ENCODE peak calls at places on chromosome 17, in four cellular contexts. One of them, this sample, is unnamed.

GRCh38 chr17:44220211-44221071 is 966 bp upstream of the UBTF start:
- DNase-seq in activated CD8-positive, alpha-beta memory T cell treated with anti-CD3 and anti-CD28 coated beads for 48 hours: no peak
- DNase-seq in bronchial epithelial cell: no peak
- DNase-seq in H7: peak; percentile 85
- DNase-seq in this sample: peak; percentile 71

GRCh38 chr17:48728232-48729231 is at the start of gene HOXB13:
- DNase-seq in activated CD8-positive, alpha-beta memory T cell treated with anti-CD3 and anti-CD28 coated beads for 48 hours: no peak
- DNase-seq in bronchial epithelial cell: no peak
- DNase-seq in H7: peak; percentile 83
- DNase-seq in this sample: peak; percentile 54

GRCh38 chr17:50498021-50498874 is 10.0 kb upstream of the MYCBPAP start:
- DNase-seq in bronchial epithelial cell: peak; percentile 76
- DNase-seq in H7: no peak
- DNase-seq in activated CD8-positive, alpha-beta memory T cell treated with anti-CD3 and anti-CD28 coated beads for 48 hours: no peak
- DNase-seq in this sample: no peak

GRCh38 chr17:57274162-57274561 is 17.8 kb downstream of the MSI2 start:
- DNase-seq in H7: no peak
- DNase-seq in activated CD8-positive, alpha-beta memory T cell treated with anti-CD3 and anti-CD28 coated beads for 48 hours: no peak
- DNase-seq in bronchial epithelial cell: no peak
- DNase-seq in this sample: no peak

GRCh38 chr17:3796110-3796821 is 4.7 kb downstream of the ITGAE start:
- DNase-seq in bronchial epithelial cell: no peak
- DNase-seq in activated CD8-positive, alpha-beta memory T cell treated with anti-CD3 and anti-CD28 coated beads for 48 hours: peak; percentile 87
- DNase-seq in H7: peak; percentile 44
- DNase-seq in this sample: no peak

GRCh38 chr17:38958326-38958725 is 8.9 kb downstream of the FBXO47 start:
- DNase-seq in H7: no peak
- DNase-seq in activated CD8-positive, alpha-beta memory T cell treated with anti-CD3 and anti-CD28 coated beads for 48 hours: no peak
- DNase-seq in bronchial epithelial cell: no peak
- DNase-seq in this sample: no peak

GRCh38 chr17:18184143-18185007 is 747 bp downstream of the ALKBH5 start:
- DNase-seq in H7: peak; percentile 76
- DNase-seq in activated CD8-positive, alpha-beta memory T cell treated with anti-CD3 and anti-CD28 coated beads for 48 hours: peak; percentile 30
- DNase-seq in bronchial epithelial cell: no peak
- DNase-seq in this sample: no peak

GRCh38 chr17:44627513-44627912 is 28.8 kb upstream of the MEIOC start:
- DNase-seq in bronchial epithelial cell: no peak
- DNase-seq in H7: peak; percentile 50
- DNase-seq in activated CD8-positive, alpha-beta memory T cell treated with anti-CD3 and anti-CD28 coated beads for 48 hours: no peak
- DNase-seq in this sample: peak; percentile 46

GRCh38 chr17:44565866-44566443 is 8.7 kb downstream of the FZD2 start:
- DNase-seq in activated CD8-positive, alpha-beta memory T cell treated with anti-CD3 and anti-CD28 coated beads for 48 hours: no peak
- DNase-seq in H7: no peak
- DNase-seq in bronchial epithelial cell: no peak
- DNase-seq in this sample: no peak

GRCh38 chr17:48048321-48049140 is at the start of gene NFE2L1:
- DNase-seq in activated CD8-positive, alpha-beta memory T cell treated with anti-CD3 and anti-CD28 coated beads for 48 hours: no peak
- DNase-seq in bronchial epithelial cell: peak; percentile 70
- DNase-seq in H7: peak; percentile 91
- DNase-seq in this sample: peak; percentile 94

GRCh38 chr17:73900516-73900915 is 256.3 kb upstream of the SDK2 start:
- DNase-seq in H7: peak; percentile 11
- DNase-seq in activated CD8-positive, alpha-beta memory T cell treated with anti-CD3 and anti-CD28 coated beads for 48 hours: no peak
- DNase-seq in bronchial epithelial cell: no peak
- DNase-seq in this sample: no peak

GRCh38 chr17:45902892-45903346 is 8.6 kb downstream of the MAPT start:
- DNase-seq in bronchial epithelial cell: no peak
- DNase-seq in H7: no peak
- DNase-seq in activated CD8-positive, alpha-beta memory T cell treated with anti-CD3 and anti-CD28 coated beads for 48 hours: no peak
- DNase-seq in this sample: peak; percentile 65

GRCh38 chr17:5707482-5707881 is 123.2 kb upstream of the NLRP1 start:
- DNase-seq in bronchial epithelial cell: no peak
- DNase-seq in H7: no peak
- DNase-seq in activated CD8-positive, alpha-beta memory T cell treated with anti-CD3 and anti-CD28 coated beads for 48 hours: no peak
- DNase-seq in this sample: no peak

GRCh38 chr17:52041123-52041617 is 117.3 kb downstream of the CA10 start:
- DNase-seq in bronchial epithelial cell: no peak
- DNase-seq in H7: no peak
- DNase-seq in activated CD8-positive, alpha-beta memory T cell treated with anti-CD3 and anti-CD28 coated beads for 48 hours: no peak
- DNase-seq in this sample: no peak

GRCh38 chr17:50904522-50905459 is 38.6 kb upstream of the TOB1 start:
- DNase-seq in bronchial epithelial cell: no peak
- DNase-seq in H7: peak; percentile 57
- DNase-seq in activated CD8-positive, alpha-beta memory T cell treated with anti-CD3 and anti-CD28 coated beads for 48 hours: no peak
- DNase-seq in this sample: peak; percentile 90

GRCh38 chr17:39769974-39770587 is 32.3 kb downstream of the GRB7 start:
- DNase-seq in bronchial epithelial cell: peak; percentile 99
- DNase-seq in H7: no peak
- DNase-seq in activated CD8-positive, alpha-beta memory T cell treated with anti-CD3 and anti-CD28 coated beads for 48 hours: peak; percentile 41
- DNase-seq in this sample: no peak

GRCh38 chr17:4003501-4004421 is 39.5 kb upstream of the ATP2A3 start:
- DNase-seq in activated CD8-positive, alpha-beta memory T cell treated with anti-CD3 and anti-CD28 coated beads for 48 hours: no peak
- DNase-seq in H7: peak; percentile 87
- DNase-seq in bronchial epithelial cell: no peak
- DNase-seq in this sample: peak; percentile 49

GRCh38 chr17:1870592-1870991 is 40.8 kb downstream of the RPA1 start:
- DNase-seq in activated CD8-positive, alpha-beta memory T cell treated with anti-CD3 and anti-CD28 coated beads for 48 hours: no peak
- DNase-seq in H7: no peak
- DNase-seq in bronchial epithelial cell: no peak
- DNase-seq in this sample: no peak

GRCh38 chr17:61554209-61554608 is 36.8 kb downstream of the NACA2 start:
- DNase-seq in activated CD8-positive, alpha-beta memory T cell treated with anti-CD3 and anti-CD28 coated beads for 48 hours: no peak
- DNase-seq in H7: no peak
- DNase-seq in bronchial epithelial cell: no peak
- DNase-seq in this sample: no peak

GRCh38 chr17:8285270-8286181 is 2.9 kb upstream of the RANGRF start:
- DNase-seq in bronchial epithelial cell: no peak
- DNase-seq in activated CD8-positive, alpha-beta memory T cell treated with anti-CD3 and anti-CD28 coated beads for 48 hours: no peak
- DNase-seq in H7: no peak
- DNase-seq in this sample: no peak

GRCh38 chr17:81412490-81413093 is 17.3 kb downstream of the BAHCC1 start:
- DNase-seq in bronchial epithelial cell: peak; percentile 81
- DNase-seq in activated CD8-positive, alpha-beta memory T cell treated with anti-CD3 and anti-CD28 coated beads for 48 hours: peak; percentile 40
- DNase-seq in H7: no peak
- DNase-seq in this sample: no peak

GRCh38 chr17:82350182-82351030 is 8.6 kb upstream of the TEX19 start:
- DNase-seq in bronchial epithelial cell: no peak
- DNase-seq in activated CD8-positive, alpha-beta memory T cell treated with anti-CD3 and anti-CD28 coated beads for 48 hours: no peak
- DNase-seq in H7: peak; percentile 58
- DNase-seq in this sample: no peak

GRCh38 chr17:62821213-62822079 is 13.3 kb upstream of the MARCHF10 start:
- DNase-seq in H7: no peak
- DNase-seq in bronchial epithelial cell: peak; percentile 62
- DNase-seq in activated CD8-positive, alpha-beta memory T cell treated with anti-CD3 and anti-CD28 coated beads for 48 hours: no peak
- DNase-seq in this sample: no peak

This sample was measured in SK-N-SH.